ENCODE peak calls at places on chromosomes 2 and 18, in four cellular contexts. One of them, this sample, is unnamed.

GRCh38 chr18:72652990-72653593 is 109.0 kb upstream of the CBLN2 start:
- DNase-seq in NCI-H2081: peak
- DNase-seq in B cell: no peak
- DNase-seq in brain microvascular endothelial cell: peak
- DNase-seq in this sample: peak

GRCh38 chr18:80245781-80246655 is 1.3 kb downstream of the PARD6G start:
- DNase-seq in NCI-H2081: peak
- DNase-seq in B cell: no peak
- DNase-seq in brain microvascular endothelial cell: no peak
- DNase-seq in this sample: peak

GRCh38 chr2:159557437-159558034 is 58.8 kb downstream of the BAZ2B start:
- DNase-seq in NCI-H2081: no peak
- DNase-seq in B cell: no peak
- DNase-seq in brain microvascular endothelial cell: no peak
- DNase-seq in this sample: peak

GRCh38 chr2:127589358-127589757 is 53.9 kb downstream of the MYO7B start:
- DNase-seq in NCI-H2081: no peak
- DNase-seq in B cell: no peak
- DNase-seq in brain microvascular endothelial cell: no peak
- DNase-seq in this sample: no peak

GRCh38 chr18:23283933-23284430 is 148.7 kb downstream of the CABLES1 start:
- DNase-seq in NCI-H2081: no peak
- DNase-seq in B cell: no peak
- DNase-seq in brain microvascular endothelial cell: peak
- DNase-seq in this sample: peak

GRCh38 chr2:105526000-105526925 is 127.4 kb upstream of the FHL2 start:
- DNase-seq in NCI-H2081: no peak
- DNase-seq in B cell: no peak
- DNase-seq in brain microvascular endothelial cell: no peak
- DNase-seq in this sample: peak

GRCh38 chr2:133420748-133421147 is 147.5 kb downstream of the NCKAP5 start:
- DNase-seq in NCI-H2081: no peak
- DNase-seq in B cell: no peak
- DNase-seq in brain microvascular endothelial cell: no peak
- DNase-seq in this sample: no peak

GRCh38 chr2:105391058-105391627 is 7.7 kb downstream of the FHL2 start:
- DNase-seq in NCI-H2081: no peak
- DNase-seq in B cell: no peak
- DNase-seq in brain microvascular endothelial cell: peak
- DNase-seq in this sample: no peak

GRCh38 chr2:111121873-111122630 is 1.3 kb downstream of the BCL2L11 start:
- DNase-seq in NCI-H2081: peak
- DNase-seq in B cell: peak
- DNase-seq in brain microvascular endothelial cell: peak
- DNase-seq in this sample: peak

GRCh38 chr2:10428355-10428754 is 19.8 kb downstream of the ODC1 start:
- DNase-seq in NCI-H2081: no peak
- DNase-seq in B cell: no peak
- DNase-seq in brain microvascular endothelial cell: no peak
- DNase-seq in this sample: no peak

GRCh38 chr2:234768608-234769196 is 183.1 kb upstream of the SH3BP4 start:
- DNase-seq in NCI-H2081: no peak
- DNase-seq in B cell: no peak
- DNase-seq in brain microvascular endothelial cell: no peak
- DNase-seq in this sample: no peak

GRCh38 chr18:11963991-11964484 is 17.3 kb upstream of the IMPA2 start:
- DNase-seq in NCI-H2081: no peak
- DNase-seq in B cell: no peak
- DNase-seq in brain microvascular endothelial cell: no peak
- DNase-seq in this sample: peak

GRCh38 chr2:180124273-180124881 is 117.3 kb upstream of the CWC22 start:
- DNase-seq in NCI-H2081: peak
- DNase-seq in B cell: no peak
- DNase-seq in brain microvascular endothelial cell: peak
- DNase-seq in this sample: peak

GRCh38 chr18:13556497-13556896 is 169.9 kb downstream of the FAM210A start:
- DNase-seq in NCI-H2081: no peak
- DNase-seq in B cell: no peak
- DNase-seq in brain microvascular endothelial cell: no peak
- DNase-seq in this sample: no peak

GRCh38 chr2:232941912-232942595 is 71.0 kb downstream of the NGEF start:
- DNase-seq in NCI-H2081: no peak
- DNase-seq in B cell: no peak
- DNase-seq in brain microvascular endothelial cell: no peak
- DNase-seq in this sample: no peak

GRCh38 chr2:229980440-229981184 is 58.3 kb downstream of the FBXO36 start:
- DNase-seq in NCI-H2081: peak
- DNase-seq in B cell: no peak
- DNase-seq in brain microvascular endothelial cell: peak
- DNase-seq in this sample: peak

GRCh38 chr2:151799886-151800292 is 28.3 kb downstream of the ARL5A start:
- DNase-seq in NCI-H2081: no peak
- DNase-seq in B cell: no peak
- DNase-seq in brain microvascular endothelial cell: no peak
- DNase-seq in this sample: no peak

GRCh38 chr2:85766214-85766613 is 12.4 kb downstream of the ATOH8 start:
- DNase-seq in NCI-H2081: no peak
- DNase-seq in B cell: no peak
- DNase-seq in brain microvascular endothelial cell: no peak
- DNase-seq in this sample: no peak

GRCh38 chr2:240593026-240593702 is 6.6 kb downstream of the CAPN10 start:
- DNase-seq in NCI-H2081: no peak
- DNase-seq in B cell: no peak
- DNase-seq in brain microvascular endothelial cell: no peak
- DNase-seq in this sample: no peak

This sample was measured in GM23338.